ENCODE peak calls at places on chromosomes 11 and 22, in eight cellular contexts. G is AG09309, P is lower leg skin, J is HFF-Myc, E is brain microvascular endothelial cell, O is H1, L is fibroblast of lung, Q is OCI-LY7. H is an unnamed sample.

GRCh38 chr22:40436460-40437431 is 66.4 kb downstream of the SGSM3 start:
- DNase-seq in G (peak), P (no peak), J (no peak), E (peak), O (no peak), L (peak), Q (peak), H (peak)

GRCh38 chr11:13429836-13430235 is 33.2 kb downstream of the BTBD10 start:
- DNase-seq in G (no peak), P (no peak), J (no peak), E (no peak), O (no peak), L (no peak), Q (no peak), H (no peak)

GRCh38 chr11:76408171-76408965 is 27.2 kb downstream of the GVQW3 start:
- DNase-seq in G (no peak), P (no peak), J (no peak), E (no peak), O (no peak), L (no peak), Q (peak), H (no peak)

GRCh38 chr11:923691-924405 is 1.8 kb upstream of the AP2A2 start:
- DNase-seq in G (no peak), P (no peak), J (no peak), E (no peak), O (no peak), L (no peak), Q (no peak), H (no peak)

GRCh38 chr22:36741204-36741793 is 34.6 kb downstream of the IFT27 start:
- DNase-seq in G (no peak), P (peak), J (no peak), E (peak), O (no peak), L (peak), Q (peak), H (peak)

GRCh38 chr11:67648140-67648795 is 2.3 kb downstream of the ACY3 start:
- DNase-seq in G (no peak), P (no peak), J (no peak), E (no peak), O (no peak), L (no peak), Q (peak), H (no peak)

GRCh38 chr22:23840026-23840425 is 1.2 kb upstream of the DERL3 start:
- DNase-seq in G (no peak), P (no peak), J (no peak), E (no peak), O (no peak), L (no peak), Q (no peak), H (no peak)

GRCh38 chr11:97537407-97538150 is 1147.8 kb downstream of the JRKL start:
- DNase-seq in G (no peak), P (no peak), J (no peak), E (no peak), O (no peak), L (no peak), Q (no peak), H (no peak)

GRCh38 chr22:42990131-42990838 is 24.7 kb downstream of the PACSIN2 start:
- DNase-seq in G (peak), P (no peak), J (no peak), E (peak), O (no peak), L (peak), Q (no peak), H (peak)

GRCh38 chr22:26066534-26066933 is 102.7 kb upstream of the SEZ6L start:
- DNase-seq in G (no peak), P (no peak), J (no peak), E (no peak), O (peak), L (no peak), Q (no peak), H (no peak)

GRCh38 chr22:41557401-41558240 is 3.2 kb upstream of the CSDC2 start:
- DNase-seq in G (peak), P (no peak), J (no peak), E (peak), O (no peak), L (peak), Q (no peak), H (peak)

GRCh38 chr11:25859776-25860175 is 472.2 kb upstream of the ANO3 start:
- DNase-seq in G (no peak), P (no peak), J (no peak), E (no peak), O (no peak), L (no peak), Q (no peak), H (no peak)

GRCh38 chr22:48343461-48343860 is 1484.2 kb downstream of the BRD1 start:
- DNase-seq in G (no peak), P (no peak), J (no peak), E (no peak), O (no peak), L (no peak), Q (no peak), H (no peak)

GRCh38 chr11:36431429-36432092 is 78.5 kb downstream of the TRAF6 start:
- DNase-seq in G (peak), P (no peak), J (peak), E (peak), O (no peak), L (peak), Q (no peak), H (peak)

GRCh38 chr11:16511109-16511806 is 154.9 kb upstream of the SOX6 start:
- DNase-seq in G (no peak), P (no peak), J (peak), E (peak), O (no peak), L (peak), Q (no peak), H (peak)

GRCh38 chr11:109851780-109852390 is 241.3 kb upstream of the ZC3H12C start:
- DNase-seq in G (no peak), P (no peak), J (no peak), E (no peak), O (no peak), L (no peak), Q (no peak), H (no peak)

GRCh38 chr11:134510641-134511040 is 98.6 kb upstream of the B3GAT1 start:
- DNase-seq in G (no peak), P (peak), J (no peak), E (no peak), O (no peak), L (no peak), Q (no peak), H (no peak)

GRCh38 chr11:57251491-57252104 is 14.5 kb upstream of the APLNR start:
- DNase-seq in G (no peak), P (peak), J (no peak), E (peak), O (no peak), L (peak), Q (no peak), H (peak)

GRCh38 chr11:48103621-48104561 is 112.7 kb upstream of the OR4B1 start:
- DNase-seq in G (no peak), P (peak), J (no peak), E (no peak), O (no peak), L (no peak), Q (no peak), H (peak)

GRCh38 chr11:77672276-77672675 is 34.7 kb upstream of the CLNS1A start:
- DNase-seq in G (peak), P (no peak), J (peak), E (peak), O (no peak), L (peak), Q (no peak), H (peak)

GRCh38 chr11:110091995-110092576 is 1.1 kb upstream of the ZC3H12C start:
- DNase-seq in G (no peak), P (no peak), J (no peak), E (no peak), O (no peak), L (peak), Q (no peak), H (no peak)

GRCh38 chr11:43072096-43072495 is 239.7 kb upstream of the API5 start:
- DNase-seq in G (no peak), P (no peak), J (no peak), E (no peak), O (peak), L (no peak), Q (no peak), H (no peak)

GRCh38 chr11:112270551-112271180 is 10.0 kb upstream of the PLET1 start:
- DNase-seq in G (no peak), P (no peak), J (no peak), E (no peak), O (no peak), L (no peak), Q (no peak), H (no peak)

GRCh38 chr11:66857927-66858185 is 992 bp downstream of the LRFN4 start:
- DNase-seq in G (no peak), P (no peak), J (no peak), E (no peak), O (no peak), L (no peak), Q (no peak), H (no peak)

GRCh38 chr11:9150501-9150900 is 59.1 kb upstream of the SCUBE2 start:
- DNase-seq in G (no peak), P (no peak), J (no peak), E (peak), O (no peak), L (peak), Q (no peak), H (peak)

GRCh38 chr11:122681731-122682130 is 26.2 kb downstream of the UBASH3B start:
- DNase-seq in G (no peak), P (no peak), J (no peak), E (no peak), O (no peak), L (no peak), Q (no peak), H (no peak)

GRCh38 chr22:26785942-26786341 is 128.6 kb downstream of the MIAT start:
- DNase-seq in G (no peak), P (no peak), J (no peak), E (no peak), O (no peak), L (no peak), Q (peak), H (no peak)

GRCh38 chr22:31929126-31929928 is 15.0 kb upstream of the YWHAH start:
- DNase-seq in G (no peak), P (no peak), J (peak), E (no peak), O (no peak), L (peak), Q (no peak), H (no peak)

GRCh38 chr11:123054301-123055065 is 7.5 kb downstream of the HSPA8 start:
- DNase-seq in G (peak), P (no peak), J (no peak), E (peak), O (no peak), L (peak), Q (peak), H (peak)

GRCh38 chr11:62324738-62325556 is 12.3 kb upstream of the ASRGL1 start:
- DNase-seq in G (no peak), P (no peak), J (peak), E (peak), O (peak), L (peak), Q (peak), H (peak)

GRCh38 chr11:103380031-103380430 is 270.8 kb downstream of the DYNC2H1 start:
- DNase-seq in G (no peak), P (no peak), J (no peak), E (no peak), O (no peak), L (no peak), Q (no peak), H (no peak)

GRCh38 chr11:33730716-33731115 is 5.5 kb downstream of the CD59 start:
- DNase-seq in G (no peak), P (no peak), J (no peak), E (no peak), O (no peak), L (no peak), Q (no peak), H (no peak)

GRCh38 chr11:236774-237767 is at the start of gene PSMD13:
- DNase-seq in G (peak), P (peak), J (peak), E (peak), O (no peak), L (peak), Q (peak), H (peak)

GRCh38 chr22:47251911-47252310 is 489.5 kb downstream of the TBC1D22A start:
- DNase-seq in G (no peak), P (peak), J (no peak), E (no peak), O (no peak), L (no peak), Q (no peak), H (no peak)

GRCh38 chr11:22666700-22667439 is 459 bp downstream of the GAS2 start:
- DNase-seq in G (no peak), P (no peak), J (no peak), E (peak), O (peak), L (peak), Q (no peak), H (peak)

GRCh38 chr11:92276773-92277172 is 52.2 kb downstream of the FAT3 start:
- DNase-seq in G (no peak), P (no peak), J (peak), E (peak), O (no peak), L (peak), Q (no peak), H (no peak)

GRCh38 chr11:64373598-64373974 is 14.6 kb downstream of the RPS6KA4 start:
- DNase-seq in G (no peak), P (no peak), J (no peak), E (no peak), O (no peak), L (no peak), Q (peak), H (no peak)

GRCh38 chr11:118295199-118295598 is 9.3 kb upstream of the CD3E start:
- DNase-seq in G (no peak), P (no peak), J (no peak), E (no peak), O (no peak), L (no peak), Q (no peak), H (no peak)
- TF ChIP-seq CTCF in G (no peak), P (no peak), J (no peak), E (no peak), O (no peak), L (no peak), Q (no peak), H (no peak)

GRCh38 chr11:10805741-10806140 is 3.0 kb downstream of the EIF4G2 start:
- DNase-seq in G (no peak), P (no peak), J (no peak), E (no peak), O (no peak), L (no peak), Q (no peak), H (no peak)
- H3K4me3 ChIP-seq in G (no peak), P (no peak), J (peak), E (no peak), O (peak), L (peak), Q (no peak), H (no peak)

GRCh38 chr22:33866521-33866920 is 53.8 kb downstream of the LARGE1 start:
- DNase-seq in G (no peak), P (no peak), J (no peak), E (no peak), O (no peak), L (no peak), Q (no peak), H (no peak)

GRCh38 chr22:33871935-33872334 is 48.3 kb downstream of the LARGE1 start:
- DNase-seq in G (no peak), P (no peak), J (no peak), E (peak), O (no peak), L (no peak), Q (no peak), H (no peak)

GRCh38 chr22:33873186-33873585 is 47.1 kb downstream of the LARGE1 start:
- DNase-seq in G (no peak), P (no peak), J (no peak), E (no peak), O (no peak), L (no peak), Q (no peak), H (no peak)

GRCh38 chr22:33867118-33867863 is 53.0 kb downstream of the LARGE1 start:
- DNase-seq in G (no peak), P (no peak), J (no peak), E (peak), O (no peak), L (peak), Q (no peak), H (peak)

DNA sequence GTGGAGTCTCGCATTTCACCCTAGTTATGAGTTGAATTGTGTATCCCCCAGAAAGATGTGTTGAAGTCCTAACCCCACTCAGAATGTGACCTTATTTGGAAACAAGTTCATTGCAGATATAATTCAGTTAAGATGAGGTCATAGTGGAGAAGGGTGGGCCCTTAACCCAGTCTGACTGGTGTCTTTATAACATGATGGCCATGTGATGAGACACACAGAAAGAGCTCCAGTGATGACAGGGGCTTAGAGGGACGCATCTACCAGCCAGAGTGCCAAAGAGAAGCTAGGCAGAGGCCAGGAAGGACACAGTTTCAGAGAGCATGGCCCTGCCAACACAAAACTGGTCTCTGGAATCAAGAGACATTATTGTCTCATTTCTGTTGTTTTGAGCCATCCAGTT is 50.3 kb downstream of the LARGE1 start:
- DNase-seq in G (no peak), P (no peak), J (no peak), E (no peak), O (no peak), L (peak), Q (no peak), H (no peak)
- TF ChIP-seq CTCF in G (no peak), P (no peak), J (no peak), E (no peak), O (no peak), L (no peak), Q (no peak), H (no peak)

DNA sequence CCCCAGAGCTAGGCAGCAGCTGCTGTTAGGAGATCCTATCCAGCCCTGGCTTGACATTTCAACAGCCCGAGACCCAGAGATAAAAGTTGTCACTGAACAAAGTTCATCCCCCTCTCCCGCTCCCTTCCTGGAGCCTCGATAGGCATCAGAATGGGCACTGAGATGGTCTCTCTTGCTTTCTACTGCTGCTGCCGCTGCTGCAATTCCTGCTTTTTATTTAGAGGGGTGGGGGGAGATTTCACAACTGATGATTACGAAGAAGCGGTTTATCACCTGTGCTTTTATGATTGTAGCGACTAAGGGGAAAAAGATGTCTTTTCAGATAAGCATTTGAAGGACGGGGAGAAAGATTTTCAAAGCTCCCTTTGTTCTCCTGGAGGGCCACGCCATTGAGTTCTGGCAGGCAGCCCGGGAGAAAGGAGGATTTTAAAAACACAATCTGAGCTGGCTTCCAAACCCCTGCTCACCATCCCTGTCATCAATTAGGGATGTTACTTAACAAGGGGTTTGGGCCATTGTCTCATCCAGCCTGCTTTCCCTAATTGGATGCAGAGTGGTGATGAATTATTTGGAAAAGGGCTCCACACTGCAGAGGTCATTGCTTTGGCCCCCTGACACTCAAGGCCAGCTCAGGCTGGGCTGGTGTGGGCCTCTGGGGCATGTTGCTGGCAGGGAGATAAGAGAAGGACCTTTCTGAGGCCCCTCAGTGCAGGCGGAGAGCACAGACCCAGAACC is 344.7 kb downstream of the BUD13 start:
- DNase-seq in G (no peak), P (no peak), J (no peak), E (no peak), O (no peak), L (no peak), Q (no peak), H (no peak)
- H3K4me3 ChIP-seq in G (no peak), P (no peak), J (no peak), E (no peak), O (no peak), L (no peak), Q (no peak), H (no peak)

GRCh38 chr22:24937114-24937513 is 9.4 kb downstream of the LHFPL7 start:
- DNase-seq in G (no peak), P (no peak), J (no peak), E (peak), O (no peak), L (no peak), Q (peak), H (peak)
- TF ChIP-seq CTCF in G (peak), P (no peak), J (peak), E (peak), O (peak), L (peak), Q (peak), H (peak)

DNA sequence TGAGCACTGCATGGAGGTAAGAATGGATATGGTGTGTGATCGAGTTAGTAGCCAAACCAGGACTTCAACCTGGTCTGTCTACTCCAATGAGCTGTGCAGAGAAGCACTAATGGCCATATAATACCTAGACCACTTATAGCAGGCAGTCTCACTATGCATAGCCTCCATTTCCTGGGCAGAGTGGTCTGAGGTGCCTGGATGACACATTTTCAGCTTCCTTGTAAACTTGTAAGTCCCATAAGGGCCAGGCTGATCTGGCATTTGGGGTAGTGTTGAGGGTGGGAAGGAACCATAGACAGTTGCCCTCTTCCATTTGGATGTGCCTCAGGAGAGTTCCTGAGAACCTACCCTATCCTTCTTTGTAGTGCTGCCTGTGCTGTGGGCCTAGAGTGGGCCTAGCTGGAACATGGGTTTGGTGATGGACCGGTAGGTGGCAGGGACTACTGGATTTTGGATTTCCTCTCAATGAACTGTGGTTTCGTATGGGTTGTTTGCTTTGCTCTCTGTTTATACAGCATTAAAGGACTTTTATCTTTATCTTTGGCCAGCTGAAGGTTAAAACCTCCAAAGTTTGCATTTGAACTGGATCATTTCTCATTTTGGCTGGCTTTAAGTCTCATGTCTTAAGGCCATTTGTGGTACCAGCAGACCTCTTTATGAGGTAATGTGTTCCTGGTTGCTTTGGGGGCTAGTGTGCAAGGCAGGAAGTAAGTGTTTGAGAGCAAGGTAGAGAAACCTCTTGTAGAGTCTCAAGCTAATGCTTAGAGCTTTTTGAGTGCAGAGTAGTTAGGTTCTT is 86.9 kb downstream of the STIM1 start:
- DNase-seq in G (no peak), P (no peak), J (no peak), E (no peak), O (no peak), L (no peak), Q (peak), H (no peak)
- H3K4me3 ChIP-seq in G (no peak), P (no peak), J (no peak), E (no peak), O (no peak), L (no peak), Q (no peak), H (no peak)

GRCh38 chr11:114762437-114762836 is 84.1 kb downstream of the NXPE2 start:
- DNase-seq in G (peak), P (peak), J (peak), E (peak), O (peak), L (peak), Q (peak), H (peak)
- TF ChIP-seq CTCF in G (peak), P (no peak), J (peak), E (peak), O (peak), L (peak), Q (peak), H (peak)

GRCh38 chr11:119205080-119205479 is 1.1 kb upstream of the CBL start:
- DNase-seq in G (no peak), P (no peak), J (no peak), E (no peak), O (no peak), L (no peak), Q (peak), H (no peak)
- H3K4me3 ChIP-seq in G (no peak), P (no peak), J (peak), E (no peak), O (peak), L (peak), Q (peak), H (no peak)

GRCh38 chr22:30459206-30460052 is 12.4 kb downstream of the SEC14L3 start:
- DNase-seq in G (no peak), P (no peak), J (no peak), E (no peak), O (no peak), L (peak), Q (peak), H (peak)

GRCh38 chr22:30457964-30458363 is 13.9 kb downstream of the SEC14L3 start:
- DNase-seq in G (no peak), P (no peak), J (no peak), E (peak), O (no peak), L (no peak), Q (no peak), H (no peak)

GRCh38 chr22:30452861-30453260 is 19.0 kb downstream of the SEC14L3 start:
- DNase-seq in G (no peak), P (no peak), J (no peak), E (no peak), O (no peak), L (no peak), Q (no peak), H (no peak)

GRCh38 chr22:30453731-30454510 is 17.9 kb downstream of the SEC14L3 start:
- DNase-seq in G (no peak), P (no peak), J (no peak), E (no peak), O (no peak), L (peak), Q (no peak), H (peak)
- TF ChIP-seq CTCF in G (no peak), P (no peak), J (no peak), E (no peak), O (peak), L (no peak), Q (peak), H (no peak)